ENCODE peak calls at places on chromosome 11, in five cellular contexts. N is NCI-H524; X is iris pigment epithelial cell; M is mesendoderm; I is stimulated activated CD8-positive, alpha-beta memory T cell treated with anti-CD3 and anti-CD28 coated beads, Interleukin-7, amount 100 ng/mL, for 48 hours. L is an unnamed sample.
A peak's percentile ranks its signal among the peaks of the same experiment; 100 is the strongest.

GRCh38 chr11:132234878-132235277 is 864.5 kb downstream of the NTM start:
- DNase-seq in N (no peak), X (peak; percentile 47), M (no peak), I (no peak), L (no peak)

GRCh38 chr11:14969922-14970323 is 2.2 kb downstream of the CALCA start:
- DNase-seq in N (no peak), X (peak; percentile 17), M (peak; percentile 83), I (peak; percentile 39), L (no peak)

GRCh38 chr11:61888043-61888442 is 3.3 kb downstream of the FADS3 start:
- DNase-seq in N (no peak), X (peak; percentile 88), M (peak; percentile 57), I (no peak), L (no peak)

GRCh38 chr11:94746721-94747120 is 21.4 kb upstream of the AMOTL1 start:
- DNase-seq in N (no peak), X (no peak), M (no peak), I (no peak), L (no peak)

GRCh38 chr11:1283091-1283511 is 26.3 kb downstream of the TOLLIP start:
- DNase-seq in N (no peak), X (no peak), M (no peak), I (no peak), L (no peak)

GRCh38 chr11:28338371-28338770 is 230.2 kb downstream of the METTL15 start:
- DNase-seq in N (no peak), X (peak; percentile 84), M (no peak), I (no peak), L (no peak)

GRCh38 chr11:78605296-78605695 is 30.6 kb upstream of the NARS2 start:
- DNase-seq in N (no peak), X (peak; percentile 26), M (no peak), I (no peak), L (no peak)

GRCh38 chr11:91871791-91872190 is 352.8 kb upstream of the FAT3 start:
- DNase-seq in N (no peak), X (no peak), M (no peak), I (no peak), L (no peak)

GRCh38 chr11:15987044-15987443 is 369.3 kb downstream of the SOX6 start:
- DNase-seq in N (no peak), X (no peak), M (no peak), I (no peak), L (no peak)

GRCh38 chr11:44619931-44620725 is 54.7 kb downstream of the CD82 start:
- DNase-seq in N (no peak), X (no peak), M (no peak), I (no peak), L (no peak)

GRCh38 chr11:97280347-97280746 is 890.5 kb downstream of the JRKL start:
- DNase-seq in N (no peak), X (no peak), M (no peak), I (no peak), L (no peak)

GRCh38 chr11:85947431-85948272 is 92.5 kb downstream of the CCDC83 start:
- DNase-seq in N (no peak), X (peak; percentile 95), M (no peak), I (no peak), L (no peak)

GRCh38 chr11:117809236-117810055 is 12.4 kb upstream of the DSCAML1 start:
- DNase-seq in N (peak; percentile 54), X (peak; percentile 33), M (peak; percentile 78), I (no peak), L (peak; percentile 55)

GRCh38 chr11:104738918-104739317 is 159.3 kb downstream of the CASP12 start:
- DNase-seq in N (no peak), X (no peak), M (no peak), I (no peak), L (no peak)

GRCh38 chr11:82191690-82192089 is 542.0 kb downstream of the FAM181B start:
- DNase-seq in N (peak; percentile 58), X (no peak), M (no peak), I (no peak), L (no peak)

GRCh38 chr11:19962795-19963163 is 197.5 kb downstream of the DBX1 start:
- DNase-seq in N (no peak), X (peak; percentile 90), M (no peak), I (no peak), L (no peak)

GRCh38 chr11:443542-444199 is 1.9 kb upstream of the ANO9 start:
- DNase-seq in N (peak; percentile 69), X (peak; percentile 27), M (peak; percentile 41), I (no peak), L (no peak)

GRCh38 chr11:1224109-1224485 is 1.2 kb downstream of the MUC5B start:
- DNase-seq in N (no peak), X (no peak), M (no peak), I (no peak), L (no peak)

GRCh38 chr11:14248577-14248976 is 110.4 kb downstream of the RRAS2 start:
- DNase-seq in N (no peak), X (no peak), M (peak; percentile 67), I (no peak), L (no peak)

GRCh38 chr11:110431212-110432073 is 1.7 kb downstream of the FDX1 start:
- DNase-seq in N (no peak), X (no peak), M (no peak), I (no peak), L (peak; percentile 8)

GRCh38 chr11:74366576-74366975 is 31.7 kb downstream of the PGM2L1 start:
- DNase-seq in N (no peak), X (peak; percentile 86), M (peak; percentile 83), I (no peak), L (no peak)

GRCh38 chr11:95794086-95794485 is 3.8 kb downstream of the CEP57 start:
- DNase-seq in N (no peak), X (peak; percentile 11), M (no peak), I (no peak), L (no peak)

GRCh38 chr11:45459501-45459900 is 173.4 kb upstream of the SYT13 start:
- DNase-seq in N (no peak), X (no peak), M (no peak), I (no peak), L (no peak)

GRCh38 chr11:65981101-65981740 is 19.7 kb downstream of the SART1 start:
- DNase-seq in N (no peak), X (no peak), M (no peak), I (no peak), L (no peak)

GRCh38 chr11:123072279-123072678 is 10.3 kb upstream of the HSPA8 start:
- DNase-seq in N (no peak), X (no peak), M (no peak), I (no peak), L (no peak)

GRCh38 chr11:110525883-110526282 is 96.1 kb downstream of the FDX1 start:
- DNase-seq in N (no peak), X (peak; percentile 92), M (no peak), I (no peak), L (no peak)

GRCh38 chr11:71435278-71435951 is 12.8 kb downstream of the DHCR7 start:
- DNase-seq in N (no peak), X (no peak), M (no peak), I (no peak), L (no peak)

GRCh38 chr11:69951821-69952590 is 126.1 kb upstream of the ANO1 start:
- DNase-seq in N (no peak), X (no peak), M (no peak), I (no peak), L (no peak)

GRCh38 chr11:65126624-65127274 is 4.6 kb downstream of the MRPL49 start:
- DNase-seq in N (no peak), X (no peak), M (no peak), I (no peak), L (no peak)

GRCh38 chr11:57336111-57336666 is 497 bp upstream of the SSRP1 start:
- DNase-seq in N (no peak), X (no peak), M (no peak), I (no peak), L (no peak)

GRCh38 chr11:112613051-112613972 is 347.9 kb upstream of the NCAM1 start:
- DNase-seq in N (peak; percentile 15), X (peak; percentile 78), M (no peak), I (no peak), L (no peak)

GRCh38 chr11:85595285-85595884 is 31.8 kb downstream of the DLG2 start:
- DNase-seq in N (peak; percentile 1), X (peak; percentile 53), M (peak; percentile 37), I (no peak), L (peak; percentile 5)

GRCh38 chr11:2943711-2944118 is 14.5 kb upstream of the PHLDA2 start:
- DNase-seq in N (no peak), X (no peak), M (no peak), I (no peak), L (no peak)

GRCh38 chr11:125621995-125622394 is 3.0 kb upstream of the CHEK1 start:
- DNase-seq in N (no peak), X (peak; percentile 37), M (no peak), I (no peak), L (no peak)

GRCh38 chr11:111303476-111303875 is 5.1 kb downstream of the POU2AF3 start:
- DNase-seq in N (peak; percentile 69), X (no peak), M (no peak), I (no peak), L (no peak)

GRCh38 chr11:48087974-48088681 is 107.8 kb downstream of the PTPRJ start:
- DNase-seq in N (no peak), X (no peak), M (no peak), I (no peak), L (no peak)

GRCh38 chr11:110125632-110126031 is 32.4 kb downstream of the ZC3H12C start:
- DNase-seq in N (no peak), X (peak; percentile 98), M (peak; percentile 54), I (no peak), L (no peak)